ENCODE peak calls at places on chromosomes 3 and 15, in ten cellular contexts. V is IMR-90, W is thyroid gland, I is psoas muscle, R is lung, X is stomach, S is MM.1S, O is tibial nerve, Y is mammary epithelial cell, N is spleen. Q is an unnamed sample. For H3K4me1, the result is how much of the 10 kb centered on the place peaks cover.

GRCh38 chr15:71251548-71252035 is 136.3 kb downstream of the THSD4 start:
- DNase-seq in Y (no peak), O (no peak), R (no peak), I (no peak), X (no peak), S (no peak), V (no peak), N (no peak), W (no peak), Q (no peak)

GRCh38 chr15:92011611-92012367 is 158.3 kb downstream of the SLCO3A1 start:
- DNase-seq in N (no peak), I (no peak), O (no peak), Y (peak), R (no peak), S (no peak), W (peak), X (no peak), V (no peak), Q (no peak)

GRCh38 chr15:66472176-66472999 is 25.2 kb downstream of the SNAPC5 start:
- DNase-seq in Y (no peak), I (no peak), S (peak), R (no peak), O (no peak), N (no peak), W (no peak), X (no peak), V (peak), Q (peak)

GRCh38 chr3:101204246-101204645 is 116.1 kb downstream of the IMPG2 start:
- DNase-seq in N (no peak), O (no peak), X (no peak), I (no peak), S (no peak), W (peak), R (no peak), V (peak), Y (peak), Q (no peak)

GRCh38 chr15:85551221-85551832 is 170.9 kb downstream of the AKAP13 start:
- DNase-seq in N (no peak), O (no peak), S (no peak), W (no peak), R (no peak), X (no peak), V (peak), Y (peak), I (no peak), Q (no peak)

GRCh38 chr15:56056626-56057025 is 63.2 kb upstream of the NEDD4 start:
- DNase-seq in R (no peak), Y (no peak), O (no peak), S (no peak), W (no peak), N (no peak), X (no peak), I (no peak), V (no peak), Q (no peak)

GRCh38 chr3:159171333-159171732 is 369.5 kb downstream of the MFSD1 start:
- DNase-seq in I (no peak), N (no peak), X (no peak), R (no peak), S (no peak), V (no peak), Y (no peak), W (no peak), O (no peak), Q (no peak)

GRCh38 chr15:80436511-80437307 is 32.5 kb downstream of the ARNT2 start:
- DNase-seq in I (no peak), R (no peak), Y (peak), X (peak), W (no peak), V (peak), O (no peak), S (no peak), N (peak), Q (peak)

GRCh38 chr3:196060834-196061233 is 21.1 kb downstream of the TFRC start:
- DNase-seq in Y (no peak), X (no peak), O (no peak), N (no peak), W (no peak), R (no peak), V (no peak), I (no peak), S (no peak), Q (no peak)

GRCh38 chr15:72827216-72827615 is 43.7 kb upstream of the ADPGK start:
- DNase-seq in X (no peak), Y (peak), S (peak), I (no peak), R (no peak), N (no peak), V (peak), W (no peak), O (no peak), Q (peak)

GRCh38 chr3:4656059-4656458 is 162.9 kb downstream of the ITPR1 start:
- DNase-seq in V (peak), N (peak), O (peak), S (no peak), W (peak), X (peak), Y (peak), R (peak), I (peak), Q (peak)

GRCh38 chr3:18369561-18370185 is 55.5 kb downstream of the SATB1 start:
- DNase-seq in I (no peak), O (no peak), S (no peak), X (no peak), Y (no peak), R (no peak), V (no peak), N (no peak), W (no peak), Q (no peak)

GRCh38 chr3:158379517-158379916 is 191.5 kb upstream of the MLF1 start:
- DNase-seq in O (no peak), Y (no peak), W (no peak), V (no peak), S (no peak), N (no peak), X (no peak), I (no peak), R (no peak), Q (no peak)

GRCh38 chr3:118067439-118067838 is 967.2 kb downstream of the IGSF11 start:
- DNase-seq in N (no peak), X (no peak), Y (no peak), I (no peak), S (no peak), W (no peak), R (no peak), V (no peak), O (no peak), Q (no peak)

GRCh38 chr15:95018888-95019545 is 787.7 kb downstream of the MCTP2 start:
- DNase-seq in W (no peak), X (no peak), V (peak), Y (peak), I (no peak), N (no peak), S (peak), O (no peak), R (no peak), Q (peak)

GRCh38 chr15:67940324-67940719 is 100.5 kb upstream of the RNU6-1 start:
- DNase-seq in W (no peak), R (no peak), N (no peak), X (no peak), O (no peak), S (no peak), Y (no peak), V (no peak), I (no peak), Q (no peak)

GRCh38 chr3:193946945-193947344 is 189.0 kb upstream of the HES1 start:
- DNase-seq in I (no peak), Y (peak), W (no peak), O (no peak), V (no peak), R (no peak), X (no peak), N (no peak), S (no peak), Q (peak)

GRCh38 chr3:61662861-61663260 is 101.5 kb downstream of the PTPRG start:
- DNase-seq in Y (peak), O (no peak), W (no peak), N (no peak), X (no peak), R (no peak), V (no peak), I (no peak), S (no peak), Q (no peak)

GRCh38 chr3:3137526-3137925 is 10.8 kb downstream of the TRNT1 start:
- DNase-seq in V (no peak), N (no peak), X (no peak), S (no peak), O (no peak), W (no peak), Y (no peak), I (no peak), R (no peak), Q (no peak)

GRCh38 chr15:52735231-52736089 is 54.7 kb downstream of the ONECUT1 start:
- DNase-seq in Y (peak), O (no peak), X (peak), S (peak), V (peak), N (no peak), R (peak), I (no peak), W (peak), Q (peak)

GRCh38 chr3:187550446-187550845 is 119.7 kb downstream of the SST start:
- DNase-seq in I (no peak), Y (no peak), N (no peak), W (no peak), S (no peak), X (no peak), O (no peak), R (no peak), V (no peak), Q (peak)

GRCh38 chr3:159200176-159200575 is 398.3 kb downstream of the MFSD1 start:
- DNase-seq in V (no peak), N (no peak), W (no peak), I (no peak), O (no peak), S (no peak), R (no peak), Y (peak), X (no peak), Q (no peak)

GRCh38 chr3:126358038-126358815 is 1.0 kb upstream of the KLF15 start:
- DNase-seq in N (peak), O (peak), W (peak), Y (no peak), S (no peak), V (no peak), X (no peak), I (peak), R (peak), Q (no peak)

GRCh38 chr3:14857506-14857905 is 38.7 kb downstream of the FGD5 start:
- DNase-seq in S (no peak), O (no peak), Y (no peak), X (no peak), V (no peak), N (no peak), I (no peak), R (no peak), W (no peak), Q (no peak)

GRCh38 chr3:15964605-15965061 is 166.9 kb upstream of the ANKRD28 start:
- DNase-seq in N (no peak), I (peak), O (no peak), R (no peak), W (peak), Y (no peak), X (no peak), V (peak), S (no peak), Q (peak)

GRCh38 chr15:72785452-72786243 is 2.1 kb upstream of the ADPGK start:
- DNase-seq in Y (no peak), R (no peak), V (peak), S (no peak), I (peak), O (no peak), X (no peak), W (no peak), N (no peak), Q (peak)

GRCh38 chr15:66400351-66400774 is 13.7 kb downstream of the MAP2K1 start:
- DNase-seq in W (no peak), S (no peak), V (peak), R (no peak), I (no peak), X (no peak), N (no peak), O (no peak), Y (peak), Q (no peak)

GRCh38 chr3:128970741-128971048 is 23.2 kb downstream of the CFAP92 start:
- DNase-seq in R (no peak), W (no peak), Y (no peak), X (no peak), O (no peak), N (no peak), I (no peak), S (no peak), V (no peak), Q (no peak)

GRCh38 chr3:193872265-193872753 is 263.6 kb upstream of the HES1 start:
- DNase-seq in W (peak), V (peak), N (no peak), X (peak), S (peak), O (no peak), R (no peak), I (no peak), Y (peak), Q (peak)

GRCh38 chr15:39083213-39083612 is 497.7 kb upstream of the THBS1 start:
- DNase-seq in O (no peak), X (no peak), W (no peak), S (no peak), V (peak), N (no peak), R (no peak), Y (peak), I (no peak), Q (no peak)

GRCh38 chr3:141052570-141053069 is 1.5 kb downstream of the SPSB4 start:
- DNase-seq in I (peak), X (no peak), N (no peak), Y (no peak), R (no peak), O (no peak), V (no peak), W (no peak), S (no peak), Q (no peak)

GRCh38 chr3:124282751-124283643 is 291.1 kb upstream of the ROPN1 start:
- DNase-seq in O (no peak), X (no peak), W (no peak), N (no peak), S (no peak), I (no peak), V (peak), R (no peak), Y (no peak), Q (no peak)

GRCh38 chr3:923161-923910 is 169.5 kb upstream of the CNTN6 start:
- DNase-seq in Y (no peak), S (no peak), I (no peak), W (no peak), R (no peak), N (no peak), O (no peak), X (no peak), V (no peak), Q (no peak)

GRCh38 chr15:86268558-86268957 is 188.9 kb downstream of the AGBL1 start:
- DNase-seq in X (no peak), V (no peak), S (no peak), N (no peak), W (no peak), Y (no peak), O (no peak), R (no peak), I (no peak), Q (no peak)

GRCh38 chr3:13539285-13539625 is 9.7 kb upstream of the FBLN2 start:
- DNase-seq in X (no peak), N (peak), I (no peak), O (no peak), W (no peak), Y (peak), S (no peak), V (peak), R (no peak), Q (peak)

GRCh38 chr15:85792102-85792731 is 2.5 kb downstream of the KLHL25 start:
- DNase-seq in I (no peak), W (no peak), X (no peak), R (no peak), O (no peak), Y (no peak), N (no peak), S (no peak), V (no peak), Q (no peak)

GRCh38 chr15:67281714-67282113 is 27.1 kb downstream of the IQCH start:
- DNase-seq in N (no peak), I (no peak), W (no peak), S (no peak), Y (no peak), X (no peak), V (no peak), O (no peak), R (no peak), Q (no peak)

DNA sequence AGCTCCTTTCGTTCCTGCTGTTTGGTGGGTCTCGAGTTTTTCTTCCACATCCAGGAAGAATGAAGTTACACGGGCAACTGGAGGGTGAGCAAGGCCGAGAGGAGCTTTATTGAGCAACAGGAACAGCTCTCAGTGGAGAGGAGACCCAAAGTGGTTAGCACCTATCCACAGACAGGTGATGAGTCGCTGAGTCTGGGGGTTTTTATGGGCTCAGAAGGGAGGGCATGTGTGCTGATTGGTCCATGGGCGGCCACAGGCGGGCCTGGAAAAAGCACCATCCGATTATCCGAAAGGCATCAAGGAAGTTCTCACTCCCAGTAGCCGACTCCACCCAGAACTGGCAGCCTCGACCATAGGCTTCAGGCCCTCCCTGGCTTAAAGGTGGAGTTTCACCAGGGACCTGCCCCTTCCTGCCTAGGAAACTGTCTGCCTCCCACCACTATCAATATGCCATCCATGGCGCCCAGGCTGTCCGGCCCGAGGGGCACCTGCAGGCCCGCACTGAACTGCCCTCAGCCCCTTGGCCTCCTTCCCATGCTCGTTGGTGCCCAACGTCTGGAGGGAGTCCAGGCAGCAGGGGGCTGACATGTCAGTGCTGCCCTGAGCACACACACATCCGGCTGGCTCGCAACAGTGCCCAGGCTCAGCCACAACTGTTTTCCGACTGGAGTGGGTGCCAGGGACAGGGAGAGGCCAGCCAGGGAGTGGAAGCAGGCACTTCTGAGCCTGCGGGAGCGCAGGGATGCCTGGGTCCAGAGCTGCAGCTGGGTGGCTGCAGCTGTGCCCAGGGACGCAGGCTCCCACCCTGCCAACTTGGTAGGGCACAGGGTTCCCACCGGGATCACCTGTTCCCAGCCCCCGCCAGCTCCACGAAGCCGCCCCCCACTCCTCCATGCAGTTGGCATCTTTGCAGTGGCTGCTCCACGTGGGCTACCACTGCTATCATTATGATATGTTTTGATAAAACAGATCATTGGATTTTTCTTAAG is 170.2 kb downstream of the FNDC3B start:
- DNase-seq in O (no peak), Y (peak), N (peak), V (no peak), R (no peak), I (peak), W (peak), S (no peak), X (peak), Q (no peak)
- H3K27ac ChIP-seq in O (peak), Y (peak), N (peak), V (peak), R (peak), I (peak), W (peak), S (no peak), X (peak), Q (no peak)

GRCh38 chr15:62051166-62051565 is 9.1 kb downstream of the VPS13C start:
- DNase-seq in W (no peak), V (no peak), X (no peak), I (no peak), S (no peak), R (no peak), N (no peak), O (no peak), Y (no peak), Q (no peak)
- H3K4me3 ChIP-seq in W (no peak), V (no peak), X (no peak), I (no peak), S (no peak), R (no peak), N (no peak), O (no peak), Y (no peak), Q (no peak)

GRCh38 chr3:46353090-46353489 is 821 bp upstream of the CCR2 start:
- DNase-seq in S (no peak), N (no peak), I (no peak), X (no peak), O (no peak), Y (no peak), R (no peak), V (no peak), W (no peak), Q (no peak)

GRCh38 chr3:46350262-46350565 is 3.7 kb upstream of the CCR2 start:
- DNase-seq in O (no peak), Y (no peak), W (no peak), N (no peak), X (no peak), V (no peak), I (no peak), R (no peak), S (peak), Q (no peak)

GRCh38 chr3:46351646-46352045 is 2.3 kb upstream of the CCR2 start:
- DNase-seq in Y (no peak), O (no peak), W (peak), I (no peak), S (no peak), N (no peak), V (no peak), R (no peak), X (no peak), Q (no peak)

GRCh38 chr3:46348811-46349482 is 5.0 kb upstream of the CCR2 start:
- DNase-seq in W (no peak), I (no peak), V (no peak), Y (no peak), N (no peak), R (no peak), O (no peak), S (peak), X (no peak), Q (no peak)

DNA sequence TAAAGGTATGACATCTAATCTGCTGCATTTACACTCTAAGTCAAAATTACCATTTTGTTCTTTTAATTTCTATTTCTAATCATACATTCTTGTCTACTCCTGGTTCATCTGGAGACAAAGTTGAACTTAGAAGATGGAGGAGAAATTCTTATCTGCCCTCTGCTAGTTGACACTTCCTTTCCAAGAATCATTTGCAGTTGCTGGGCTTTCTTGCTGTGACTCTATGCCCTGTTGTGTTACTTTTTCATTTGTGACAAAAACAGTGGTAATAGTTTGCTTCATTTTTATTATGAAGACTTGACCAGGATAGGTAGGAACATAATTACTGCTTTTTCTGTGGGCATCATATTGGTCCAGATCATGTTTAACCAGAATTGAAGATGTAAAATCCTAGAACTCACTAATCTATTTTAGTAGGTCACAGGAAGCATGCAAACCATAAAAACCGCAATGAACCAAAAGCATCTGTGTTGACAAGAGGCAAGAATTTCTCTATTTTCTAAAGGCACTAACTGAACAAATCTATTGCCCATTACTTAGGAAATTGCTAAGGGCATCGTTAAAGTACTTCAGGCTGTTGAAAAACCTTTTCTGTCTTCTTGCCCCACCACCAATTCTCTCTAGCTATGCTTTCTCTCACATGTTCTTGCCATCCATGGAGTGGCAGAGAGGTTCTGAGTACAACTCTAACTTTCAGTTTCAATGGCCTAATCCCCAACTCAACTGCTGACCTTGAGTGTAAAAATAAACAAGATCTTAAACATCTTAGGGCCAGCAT is 4.2 kb upstream of the CCR2 start:
- DNase-seq in W (no peak), I (no peak), V (no peak), R (no peak), N (no peak), O (no peak), S (no peak), X (no peak), Y (no peak), Q (no peak)
- H3K4me1 ChIP-seq in W (under half), I (under half), V (under half), R (under half), N (half or more), O (under half), S (half or more), X (under half), Y (under half), Q (under half)

GRCh38 chr15:101246824-101247745 is 4.8 kb downstream of the CHSY1 start:
- DNase-seq in R (no peak), W (no peak), O (no peak), S (no peak), Y (no peak), V (no peak), X (no peak), N (peak), I (no peak), Q (no peak)
- H3K27ac ChIP-seq in R (no peak), W (no peak), O (peak), S (no peak), Y (peak), V (no peak), X (peak), N (peak), I (no peak), Q (no peak)